ENCODE peak calls at places on chromosomes 7 and 10, in ten cellular contexts. W is RWPE2, F is fibroblast of villous mesenchyme, A is Calu3, Q is IMR-90, E is B cell, K is esophagus squamous epithelium, D is GM12864, N is Peyer's patch, X is sigmoid colon. C is an unnamed sample.

GRCh38 chr7:79868010-79868409 is 266.6 kb upstream of the GNAI1 start:
- DNase-seq in A (no peak), N (no peak), F (peak), K (no peak), E (no peak), X (no peak), Q (peak), D (no peak), W (no peak), C (no peak)

GRCh38 chr10:101489355-101489754 is 98.7 kb downstream of the POLL start:
- DNase-seq in X (no peak), K (no peak), Q (peak), E (no peak), D (no peak), F (peak), N (no peak), A (no peak), W (no peak), C (no peak)

GRCh38 chr7:133650067-133650466 is 397.2 kb downstream of the EXOC4 start:
- DNase-seq in F (peak), W (no peak), E (no peak), K (no peak), N (no peak), Q (peak), X (no peak), D (no peak), A (no peak), C (no peak)

GRCh38 chr10:50453940-50454339 is 169.8 kb downstream of the SGMS1 start:
- DNase-seq in A (no peak), D (no peak), W (no peak), X (no peak), F (no peak), Q (no peak), K (no peak), N (no peak), E (no peak), C (no peak)

GRCh38 chr7:42180806-42181205 is 56.2 kb downstream of the GLI3 start:
- DNase-seq in A (no peak), F (peak), K (no peak), X (no peak), E (no peak), Q (peak), D (no peak), N (no peak), W (no peak), C (no peak)

GRCh38 chr7:23220690-23221305 is 25.8 kb upstream of the GPNMB start:
- DNase-seq in K (no peak), F (no peak), X (no peak), Q (no peak), W (no peak), D (no peak), E (no peak), N (no peak), A (no peak), C (no peak)

GRCh38 chr10:126911301-126911700 is 6.1 kb downstream of the DOCK1 start:
- DNase-seq in D (no peak), X (no peak), W (no peak), E (no peak), N (no peak), K (no peak), F (no peak), Q (no peak), A (no peak), C (no peak)

GRCh38 chr7:39306028-39306570 is 260.1 kb upstream of the YAE1 start:
- DNase-seq in N (no peak), Q (no peak), D (no peak), W (no peak), K (no peak), E (no peak), F (no peak), X (no peak), A (no peak), C (no peak)

GRCh38 chr10:31749981-31750850 is 178.4 kb downstream of the ARHGAP12 start:
- DNase-seq in W (no peak), Q (no peak), X (peak), N (no peak), F (peak), K (no peak), D (no peak), A (no peak), E (no peak), C (no peak)

GRCh38 chr7:98209166-98209920 is 1.9 kb upstream of the BHLHA15 start:
- DNase-seq in X (no peak), F (no peak), K (no peak), D (no peak), E (no peak), W (no peak), Q (no peak), A (no peak), N (peak), C (no peak)

GRCh38 chr7:131827421-131827820 is 271.0 kb upstream of the PODXL start:
- DNase-seq in D (no peak), W (no peak), N (no peak), X (no peak), K (no peak), E (no peak), Q (no peak), A (no peak), F (no peak), C (no peak)

GRCh38 chr10:48324580-48324979 is 18.1 kb downstream of the MAPK8 start:
- DNase-seq in E (no peak), K (no peak), A (no peak), N (no peak), D (no peak), Q (no peak), W (no peak), F (no peak), X (no peak), C (no peak)

GRCh38 chr10:103942866-103943265 is 24.1 kb upstream of the SLK start:
- DNase-seq in N (no peak), F (no peak), K (no peak), W (no peak), D (no peak), X (no peak), Q (no peak), E (no peak), A (no peak), C (no peak)

GRCh38 chr10:59905066-59905734 is 1.2 kb downstream of the CCDC6 start:
- DNase-seq in N (peak), F (peak), X (peak), A (peak), W (no peak), K (no peak), E (peak), D (no peak), Q (peak), C (peak)

GRCh38 chr10:71684356-71685173 is 35.0 kb downstream of the C10orf105 start:
- DNase-seq in Q (no peak), N (peak), W (no peak), A (peak), X (no peak), K (no peak), E (no peak), F (no peak), D (no peak), C (no peak)
- TF ChIP-seq CTCF in Q (no peak), N (no peak), W (no peak), A (peak), X (no peak), K (no peak), E (no peak), F (peak), D (no peak), C (no peak)

GRCh38 chr10:13276749-13277394 is 23.0 kb downstream of the PHYH start:
- DNase-seq in A (no peak), X (no peak), D (no peak), W (no peak), F (peak), N (no peak), Q (peak), E (no peak), K (no peak), C (no peak)
- TF ChIP-seq CTCF in A (no peak), X (no peak), D (no peak), W (no peak), F (peak), N (no peak), Q (peak), E (no peak), K (no peak), C (no peak)

GRCh38 chr7:130566168-130566897 is 74.4 kb downstream of the MEST start:
- DNase-seq in W (no peak), E (no peak), N (no peak), K (no peak), D (no peak), F (peak), A (no peak), X (no peak), Q (peak), C (no peak)

GRCh38 chr7:130559184-130559583 is 67.3 kb downstream of the MEST start:
- DNase-seq in W (no peak), X (no peak), F (no peak), D (no peak), Q (no peak), A (no peak), N (no peak), E (no peak), K (no peak), C (no peak)

GRCh38 chr7:130566898-130567280 is 75.0 kb downstream of the MEST start:
- DNase-seq in E (no peak), Q (no peak), W (no peak), A (no peak), K (no peak), F (no peak), X (no peak), D (no peak), N (no peak), C (no peak)

DNA sequence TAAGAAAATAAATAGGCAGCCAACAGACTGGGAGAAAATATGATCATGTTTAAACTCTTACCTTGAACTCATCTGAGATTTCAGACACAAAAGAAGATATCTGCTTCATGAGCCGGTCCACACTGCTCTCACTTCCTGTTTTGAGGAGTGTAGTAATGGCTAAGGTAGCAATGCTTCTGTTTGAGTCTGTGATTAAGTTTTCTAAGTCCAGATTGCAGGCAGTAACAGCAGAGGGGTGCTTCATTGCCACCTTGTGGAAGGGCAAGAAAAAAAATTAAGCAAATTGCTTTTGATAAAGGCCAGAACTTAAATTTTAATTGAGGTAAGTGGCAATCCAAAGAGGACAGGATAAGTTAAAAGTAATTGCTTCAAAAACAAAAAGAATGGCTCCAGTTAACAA is 69.1 kb downstream of the MEST start:
- DNase-seq in D (peak), X (no peak), W (no peak), A (peak), Q (peak), E (peak), N (no peak), F (peak), K (no peak), C (peak)
- TF ChIP-seq CTCF in D (peak), X (peak), W (peak), A (no peak), Q (peak), E (no peak), N (no peak), F (peak), K (peak), C (no peak)

DNA sequence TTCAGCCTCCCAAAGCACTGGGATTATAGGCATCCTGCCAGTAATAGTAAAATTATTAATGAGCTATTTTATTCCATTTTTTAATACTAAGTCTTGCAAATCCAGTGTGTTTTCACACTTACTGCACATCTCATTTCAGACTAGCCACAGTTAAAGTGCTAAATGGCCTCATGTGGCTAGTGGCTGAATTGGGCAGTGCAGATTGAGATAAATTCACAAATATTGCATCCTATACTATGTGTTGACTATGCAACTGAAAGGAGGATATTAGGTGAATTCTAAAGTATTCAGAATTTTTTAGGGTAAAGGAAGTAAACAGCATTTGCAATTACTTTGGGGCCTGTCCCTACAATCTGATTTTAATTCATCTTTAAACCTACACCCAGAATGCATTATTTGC is 10.2 kb downstream of the APBB1IP start:
- DNase-seq in D (no peak), W (no peak), A (no peak), E (no peak), X (no peak), Q (no peak), N (no peak), F (no peak), K (no peak), C (no peak)
- TF ChIP-seq CTCF in D (peak), W (no peak), A (no peak), E (peak), X (no peak), Q (no peak), N (no peak), F (no peak), K (no peak), C (no peak)

DNA sequence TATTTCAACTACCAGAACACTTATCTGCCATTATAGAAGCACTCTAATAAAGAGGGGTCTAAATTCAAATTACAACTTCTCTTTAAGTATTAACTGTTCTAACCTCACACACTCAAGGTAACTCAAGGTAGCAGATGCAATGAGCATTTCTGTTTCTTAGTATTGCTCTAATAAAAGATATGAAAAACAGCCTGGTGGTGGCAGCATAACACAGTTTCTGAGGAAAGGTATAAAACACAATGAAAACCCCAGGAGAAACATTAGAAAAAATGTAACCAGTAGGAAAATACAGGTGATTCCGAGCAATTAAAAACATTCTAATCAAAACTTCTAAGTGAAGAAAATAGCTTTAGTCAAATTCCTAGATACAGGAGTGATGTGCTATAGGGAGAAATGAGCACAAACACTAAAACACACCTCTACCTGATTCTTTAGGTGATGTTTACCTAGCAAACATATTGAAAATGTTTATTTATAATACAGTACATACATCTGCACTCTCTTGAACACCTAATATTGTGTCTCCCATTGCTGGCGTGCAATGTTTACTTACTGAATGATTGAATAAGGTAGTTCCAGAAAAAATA is 3.5 kb downstream of the MKRN1 start:
- DNase-seq in E (peak), D (no peak), X (peak), W (no peak), Q (peak), A (peak), K (no peak), N (peak), F (peak), C (peak)
- TF ChIP-seq CTCF in E (peak), D (peak), X (peak), W (peak), Q (peak), A (peak), K (peak), N (no peak), F (peak), C (no peak)

GRCh38 chr7:20745716-20746115 is 41.0 kb downstream of the SP8 start:
- DNase-seq in X (no peak), D (no peak), E (no peak), F (no peak), W (no peak), A (no peak), N (no peak), K (no peak), Q (no peak), C (no peak)

GRCh38 chr7:20742913-20743312 is 43.8 kb downstream of the SP8 start:
- DNase-seq in K (no peak), X (no peak), W (no peak), A (no peak), E (no peak), N (no peak), Q (no peak), D (no peak), F (no peak), C (no peak)

GRCh38 chr7:20741801-20742200 is 44.9 kb downstream of the SP8 start:
- DNase-seq in Q (no peak), A (no peak), N (no peak), X (no peak), D (no peak), K (no peak), F (no peak), W (no peak), E (no peak), C (no peak)

GRCh38 chr7:20748853-20749252 is 37.8 kb downstream of the SP8 start:
- DNase-seq in D (no peak), W (no peak), X (no peak), N (no peak), K (no peak), E (no peak), Q (no peak), F (no peak), A (no peak), C (no peak)

GRCh38 chr7:20744913-20745587 is 41.6 kb downstream of the SP8 start:
- DNase-seq in D (no peak), X (no peak), N (no peak), Q (no peak), A (peak), F (peak), W (no peak), E (no peak), K (no peak), C (no peak)
- TF ChIP-seq CTCF in D (no peak), X (no peak), N (no peak), Q (no peak), A (peak), F (no peak), W (peak), E (no peak), K (no peak), C (no peak)

GRCh38 chr7:93231799-93232672 is at the start of gene VPS50:
- DNase-seq in Q (peak), X (peak), A (peak), K (peak), D (peak), N (peak), E (peak), W (peak), F (peak), C (peak)
- TF ChIP-seq CTCF in Q (no peak), X (no peak), A (no peak), K (peak), D (no peak), N (peak), E (no peak), W (peak), F (no peak), C (no peak)

GRCh38 chr7:63112764-63113712 is 885.6 kb upstream of the ZNF722 start:
- DNase-seq in D (no peak), E (peak), A (no peak), Q (no peak), X (no peak), K (no peak), W (no peak), N (no peak), F (no peak), C (peak)
- TF ChIP-seq CTCF in D (peak), E (no peak), A (no peak), Q (no peak), X (no peak), K (no peak), W (no peak), N (no peak), F (no peak), C (no peak)

GRCh38 chr10:125694874-125695273 is 11.9 kb upstream of the TEX36 start:
- DNase-seq in E (no peak), K (no peak), W (no peak), D (no peak), A (no peak), Q (peak), F (peak), N (no peak), X (no peak), C (no peak)

GRCh38 chr10:125699562-125700143 is 16.7 kb upstream of the TEX36 start:
- DNase-seq in D (no peak), K (no peak), Q (no peak), W (no peak), A (no peak), X (no peak), N (no peak), E (no peak), F (no peak), C (no peak)

GRCh38 chr10:125698599-125698998 is 15.6 kb upstream of the TEX36 start:
- DNase-seq in F (no peak), W (no peak), X (no peak), D (no peak), K (no peak), E (no peak), Q (no peak), A (no peak), N (no peak), C (no peak)

GRCh38 chr10:125700355-125700911 is 17.5 kb upstream of the TEX36 start:
- DNase-seq in Q (peak), E (no peak), D (no peak), W (no peak), F (peak), A (no peak), X (no peak), K (no peak), N (no peak), C (no peak)
- TF ChIP-seq CTCF in Q (peak), E (no peak), D (no peak), W (peak), F (no peak), A (no peak), X (no peak), K (no peak), N (no peak), C (no peak)

GRCh38 chr7:82625377-82625776 is 181.8 kb upstream of the CACNA2D1 start:
- DNase-seq in Q (peak), X (no peak), N (no peak), D (no peak), W (no peak), F (no peak), K (no peak), A (no peak), E (no peak), C (no peak)
- TF ChIP-seq CTCF in Q (peak), X (no peak), N (no peak), D (no peak), W (no peak), F (no peak), K (no peak), A (no peak), E (no peak), C (no peak)